ENCODE peak calls at places on chromosomes 7 and 10, in four cellular contexts. One of them, this sample, is unnamed.

GRCh38 chr10:110169586-110169985 is 37.8 kb upstream of the MXI1 start:
- DNase-seq in nephron progenitor cell: no peak
- DNase-seq in AG09309: no peak
- DNase-seq in progenitor cell of endocrine pancreas: no peak
- DNase-seq in this sample: no peak

GRCh38 chr7:139046143-139046542 is 10.3 kb upstream of the ZC3HAV1L start:
- DNase-seq in progenitor cell of endocrine pancreas: no peak
- DNase-seq in nephron progenitor cell: no peak
- DNase-seq in AG09309: no peak
- DNase-seq in this sample: no peak

GRCh38 chr7:87364246-87364645 is 18.8 kb downstream of the CROT start:
- DNase-seq in AG09309: no peak
- DNase-seq in nephron progenitor cell: no peak
- DNase-seq in progenitor cell of endocrine pancreas: no peak
- DNase-seq in this sample: no peak

GRCh38 chr7:1939434-1940401 is 269.6 kb downstream of the ELFN1 start:
- DNase-seq in nephron progenitor cell: peak
- DNase-seq in progenitor cell of endocrine pancreas: no peak
- DNase-seq in AG09309: no peak
- DNase-seq in this sample: no peak

GRCh38 chr10:34262965-34263364 is 552.1 kb downstream of the PARD3 start:
- DNase-seq in nephron progenitor cell: no peak
- DNase-seq in progenitor cell of endocrine pancreas: no peak
- DNase-seq in AG09309: no peak
- DNase-seq in this sample: no peak

GRCh38 chr10:125343118-125343752 is 182.9 kb upstream of the CTBP2 start:
- DNase-seq in progenitor cell of endocrine pancreas: no peak
- DNase-seq in nephron progenitor cell: peak
- DNase-seq in AG09309: no peak
- DNase-seq in this sample: no peak

GRCh38 chr10:1737222-1738061 is at the start of gene ADARB2:
- DNase-seq in progenitor cell of endocrine pancreas: peak
- DNase-seq in AG09309: no peak
- DNase-seq in nephron progenitor cell: peak
- DNase-seq in this sample: no peak

GRCh38 chr10:110413049-110413783 is 84.5 kb upstream of the DUSP5 start:
- DNase-seq in AG09309: no peak
- DNase-seq in progenitor cell of endocrine pancreas: no peak
- DNase-seq in nephron progenitor cell: no peak
- DNase-seq in this sample: no peak

GRCh38 chr10:70193391-70193844 is 23.1 kb upstream of the SAR1A start:
- DNase-seq in nephron progenitor cell: no peak
- DNase-seq in progenitor cell of endocrine pancreas: no peak
- DNase-seq in AG09309: no peak
- DNase-seq in this sample: no peak

GRCh38 chr7:124782335-124782734 is 16.7 kb upstream of the GPR37 start:
- DNase-seq in nephron progenitor cell: no peak
- DNase-seq in AG09309: no peak
- DNase-seq in progenitor cell of endocrine pancreas: no peak
- DNase-seq in this sample: no peak

GRCh38 chr10:131997366-131998049 is 15.8 kb upstream of the BNIP3 start:
- DNase-seq in AG09309: peak
- DNase-seq in progenitor cell of endocrine pancreas: no peak
- DNase-seq in nephron progenitor cell: peak
- DNase-seq in this sample: peak

GRCh38 chr7:155984609-155985405 is 172.5 kb upstream of the SHH start:
- DNase-seq in progenitor cell of endocrine pancreas: no peak
- DNase-seq in nephron progenitor cell: no peak
- DNase-seq in AG09309: no peak
- DNase-seq in this sample: no peak

GRCh38 chr7:97835296-97836138 is 36.7 kb downstream of the ASNS start:
- DNase-seq in AG09309: peak
- DNase-seq in nephron progenitor cell: peak
- DNase-seq in progenitor cell of endocrine pancreas: peak
- DNase-seq in this sample: peak
- TF ChIP-seq CTCF in AG09309: peak
- TF ChIP-seq CTCF in nephron progenitor cell: peak
- TF ChIP-seq CTCF in progenitor cell of endocrine pancreas: peak
- TF ChIP-seq CTCF in this sample: peak

GRCh38 chr7:142961973-142962913 is at the start of gene KEL:
- DNase-seq in AG09309: no peak
- DNase-seq in progenitor cell of endocrine pancreas: no peak
- DNase-seq in nephron progenitor cell: no peak
- DNase-seq in this sample: no peak

GRCh38 chr7:142963993-142964392 is 1.8 kb upstream of the KEL start:
- DNase-seq in progenitor cell of endocrine pancreas: no peak
- DNase-seq in AG09309: no peak
- DNase-seq in nephron progenitor cell: no peak
- DNase-seq in this sample: no peak

GRCh38 chr7:142961595-142961972 is 579 bp downstream of the KEL start:
- DNase-seq in progenitor cell of endocrine pancreas: no peak
- DNase-seq in nephron progenitor cell: no peak
- DNase-seq in AG09309: no peak
- DNase-seq in this sample: no peak

GRCh38 chr7:142959202-142959601 is 3.0 kb downstream of the KEL start:
- DNase-seq in nephron progenitor cell: no peak
- DNase-seq in progenitor cell of endocrine pancreas: no peak
- DNase-seq in AG09309: no peak
- DNase-seq in this sample: no peak

DNA sequence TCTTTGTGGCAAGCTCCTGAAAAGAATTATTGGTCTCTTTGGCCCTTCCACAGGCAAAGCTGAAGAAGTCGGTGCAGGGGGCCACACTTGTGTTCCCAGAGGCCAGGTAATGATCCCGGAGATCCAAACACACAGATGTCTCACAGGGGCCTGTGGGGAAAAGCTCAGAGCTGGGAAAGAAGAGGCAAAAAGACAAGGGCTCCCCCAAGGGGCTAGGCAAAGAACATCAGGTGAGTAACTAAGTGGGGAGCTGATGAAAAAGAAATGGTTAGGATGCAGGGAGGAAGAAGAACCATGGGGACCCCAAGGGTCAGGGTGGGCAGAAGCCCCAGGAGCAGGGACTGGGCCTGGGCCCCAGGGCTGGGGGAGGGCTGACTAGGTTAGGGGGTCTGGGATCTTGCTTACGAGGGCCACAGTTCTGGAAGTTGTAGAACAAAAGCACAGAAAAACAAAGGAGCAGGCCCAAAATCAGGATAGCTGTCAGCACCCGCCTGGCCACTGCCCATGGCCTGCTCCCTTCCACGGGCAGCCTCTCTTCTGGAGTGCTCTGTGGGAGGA is 1.1 kb downstream of the KEL start:
- DNase-seq in AG09309: no peak
- DNase-seq in nephron progenitor cell: no peak
- DNase-seq in progenitor cell of endocrine pancreas: no peak
- DNase-seq in this sample: no peak
- TF ChIP-seq CTCF in AG09309: no peak
- TF ChIP-seq CTCF in nephron progenitor cell: no peak
- TF ChIP-seq CTCF in progenitor cell of endocrine pancreas: no peak
- TF ChIP-seq CTCF in this sample: peak

GRCh38 chr7:30212720-30213119 is 71.7 kb upstream of the ZNRF2 start:
- DNase-seq in AG09309: no peak
- DNase-seq in progenitor cell of endocrine pancreas: no peak
- DNase-seq in nephron progenitor cell: no peak
- DNase-seq in this sample: no peak
- TF ChIP-seq CTCF in AG09309: no peak
- TF ChIP-seq CTCF in progenitor cell of endocrine pancreas: no peak
- TF ChIP-seq CTCF in nephron progenitor cell: no peak
- TF ChIP-seq CTCF in this sample: no peak

DNA sequence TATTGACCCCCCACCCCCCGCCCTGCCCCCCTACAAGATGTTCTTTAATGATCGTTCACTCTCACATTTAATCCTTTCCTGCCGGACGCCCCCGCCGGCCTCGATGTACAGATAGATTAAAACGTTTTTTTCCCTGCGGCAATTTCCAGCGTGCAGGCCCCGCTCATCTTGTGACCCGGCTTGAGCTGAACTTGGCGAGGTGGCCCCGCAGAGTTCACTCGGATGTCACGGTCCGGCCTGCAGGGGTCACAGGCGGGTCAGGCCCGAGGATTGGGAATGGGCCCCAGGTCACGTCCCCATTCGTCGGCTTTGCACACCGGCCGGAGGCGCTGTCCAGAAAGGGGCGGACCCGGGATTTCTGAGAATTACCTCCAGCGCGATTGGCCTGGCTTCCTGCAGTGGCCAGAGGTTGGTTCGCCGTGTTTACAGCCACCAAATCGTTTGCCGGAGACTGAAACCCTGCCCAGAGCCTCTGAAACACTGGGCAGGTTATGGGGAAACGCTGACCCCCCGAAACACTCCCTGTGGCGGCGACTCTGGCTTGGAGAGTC is 1.9 kb upstream of the CYP26A1 start:
- DNase-seq in nephron progenitor cell: peak
- DNase-seq in AG09309: no peak
- DNase-seq in progenitor cell of endocrine pancreas: peak
- DNase-seq in this sample: no peak
- TF ChIP-seq CTCF in nephron progenitor cell: no peak
- TF ChIP-seq CTCF in AG09309: no peak
- TF ChIP-seq CTCF in progenitor cell of endocrine pancreas: peak
- TF ChIP-seq CTCF in this sample: no peak

DNA sequence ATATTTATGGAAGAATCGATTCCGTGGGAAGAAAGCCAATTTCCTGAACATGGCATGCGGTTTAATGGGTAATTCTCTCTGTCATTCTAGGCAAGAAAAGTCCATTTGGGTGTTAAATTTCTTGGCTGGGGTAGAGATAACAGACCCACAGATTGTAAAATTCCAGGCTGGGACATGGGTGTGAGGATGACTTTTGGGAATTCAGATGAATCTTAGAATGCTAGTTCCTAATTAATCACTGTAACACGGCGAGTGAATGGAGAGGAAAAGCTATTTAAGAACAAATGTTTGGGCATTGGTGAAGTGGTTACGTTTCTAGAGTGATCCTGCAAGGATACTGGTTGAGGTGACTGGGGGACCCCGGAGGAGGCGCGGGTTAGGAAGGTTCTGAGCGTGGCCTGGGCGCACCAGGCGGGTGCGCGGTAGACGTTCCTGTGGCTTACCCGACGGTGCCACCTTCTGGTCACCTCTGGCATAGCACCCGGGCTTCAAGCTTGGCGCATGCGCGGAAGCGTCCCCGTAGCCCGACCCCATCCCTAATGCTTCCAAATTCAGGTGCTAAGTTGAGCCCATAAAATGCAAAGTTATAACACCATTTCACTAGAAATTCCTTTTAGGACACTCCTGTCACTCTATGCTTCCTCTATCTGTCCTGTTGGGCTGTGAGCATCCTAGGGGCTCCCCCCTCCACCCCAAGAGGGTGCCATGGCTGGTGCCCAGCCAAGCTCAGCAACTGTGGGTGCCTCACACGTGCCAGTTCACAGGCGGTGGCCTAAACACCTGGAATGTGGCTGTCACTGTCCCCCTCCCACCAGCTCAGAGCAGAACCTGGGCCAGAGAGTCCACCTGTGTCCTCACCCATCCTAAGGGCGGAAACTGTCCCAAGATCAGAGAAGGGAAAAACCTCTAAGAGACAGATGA is 104.4 kb downstream of the PTPRE start:
- DNase-seq in nephron progenitor cell: peak
- DNase-seq in AG09309: no peak
- DNase-seq in progenitor cell of endocrine pancreas: peak
- DNase-seq in this sample: peak
- TF ChIP-seq CTCF in nephron progenitor cell: peak
- TF ChIP-seq CTCF in AG09309: peak
- TF ChIP-seq CTCF in progenitor cell of endocrine pancreas: peak
- TF ChIP-seq CTCF in this sample: peak

GRCh38 chr7:26151650-26151952 is 397 bp upstream of the NFE2L3 start:
- DNase-seq in AG09309: no peak
- DNase-seq in progenitor cell of endocrine pancreas: no peak
- DNase-seq in nephron progenitor cell: no peak
- DNase-seq in this sample: no peak

GRCh38 chr7:26151096-26151495 is 902 bp upstream of the NFE2L3 start:
- DNase-seq in nephron progenitor cell: no peak
- DNase-seq in AG09309: no peak
- DNase-seq in progenitor cell of endocrine pancreas: no peak
- DNase-seq in this sample: no peak

GRCh38 chr7:26153246-26153822 is 1.3 kb downstream of the NFE2L3 start:
- DNase-seq in AG09309: no peak
- DNase-seq in progenitor cell of endocrine pancreas: no peak
- DNase-seq in nephron progenitor cell: peak
- DNase-seq in this sample: no peak

GRCh38 chr7:26153823-26154783 is 2.1 kb downstream of the NFE2L3 start:
- DNase-seq in progenitor cell of endocrine pancreas: no peak
- DNase-seq in AG09309: no peak
- DNase-seq in nephron progenitor cell: no peak
- DNase-seq in this sample: no peak

DNA sequence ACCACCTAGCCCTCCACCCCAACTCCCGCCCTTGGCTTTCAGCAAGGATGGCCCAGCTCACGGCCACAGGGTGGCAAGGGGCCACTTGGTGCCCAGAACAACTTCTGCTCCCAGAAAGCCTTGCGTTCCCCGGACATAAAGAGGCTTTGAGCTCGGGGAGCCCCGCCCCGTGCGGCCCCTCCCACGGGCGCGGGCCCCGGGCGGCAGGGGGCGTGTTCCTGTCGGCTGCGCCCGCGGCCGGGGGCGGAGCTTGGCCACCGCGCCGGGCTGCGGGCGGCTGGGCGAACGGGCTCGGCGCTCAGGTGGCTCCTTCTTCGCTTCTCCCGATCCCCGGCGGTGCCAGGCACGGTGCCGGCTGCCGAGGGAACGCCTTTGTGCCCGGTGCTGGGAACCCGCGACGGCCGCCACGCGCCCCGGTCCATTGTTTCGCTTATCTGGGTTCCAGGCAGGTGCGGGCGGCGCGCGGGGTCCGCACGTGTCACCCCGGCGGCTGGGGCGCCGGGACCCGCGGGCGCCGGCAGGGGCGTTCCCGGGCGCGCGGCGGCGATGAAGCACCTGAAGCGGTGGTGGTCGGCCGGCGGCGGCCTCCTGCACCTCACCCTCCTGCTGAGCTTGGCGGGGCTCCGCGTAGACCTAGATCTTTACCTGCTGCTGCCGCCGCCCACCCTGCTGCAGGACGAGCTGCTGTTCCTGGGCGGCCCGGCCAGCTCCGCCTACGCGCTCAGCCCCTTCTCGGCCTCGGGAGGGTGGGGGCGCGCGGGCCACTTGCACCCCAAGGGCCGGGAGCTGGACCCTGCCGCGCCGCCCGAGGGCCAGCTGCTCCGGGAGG is at the start of gene NFE2L3:
- DNase-seq in AG09309: no peak
- DNase-seq in progenitor cell of endocrine pancreas: peak
- DNase-seq in nephron progenitor cell: peak
- DNase-seq in this sample: peak
- TF ChIP-seq CTCF in AG09309: no peak
- TF ChIP-seq CTCF in progenitor cell of endocrine pancreas: peak
- TF ChIP-seq CTCF in nephron progenitor cell: no peak
- TF ChIP-seq CTCF in this sample: no peak

GRCh38 chr10:44339218-44339617 is 45.7 kb downstream of the CXCL12 start:
- DNase-seq in AG09309: no peak
- DNase-seq in nephron progenitor cell: no peak
- DNase-seq in progenitor cell of endocrine pancreas: no peak
- DNase-seq in this sample: no peak
- TF ChIP-seq CTCF in AG09309: no peak
- TF ChIP-seq CTCF in nephron progenitor cell: no peak
- TF ChIP-seq CTCF in progenitor cell of endocrine pancreas: peak
- TF ChIP-seq CTCF in this sample: no peak

This sample was measured in mesothelial cell of epicardium.